ENCODE peak calls at places on chromosome 11, in seven cellular contexts. Y is HFF-Myc; X is left cardiac atrium; J is kidney tubule cell; S is WTC11; C is dorsolateral prefrontal cortex; B is activated T-cell treated with anti-CD3 and anti-CD28 coated beads, Interleukin-2, amount 50 U/mL, for 4 hours. W is an unnamed sample.

GRCh38 chr11:14358729-14359439 is at the start of gene RRAS2:
- DNase-seq in Y (no peak), X (peak), J (peak), S (peak), C (peak), B (peak), W (peak)

GRCh38 chr11:126072821-126073594 is 10.3 kb upstream of the CDON start:
- DNase-seq in Y (no peak), X (no peak), J (peak), S (no peak), C (no peak), B (no peak), W (no peak)

GRCh38 chr11:2451336-2451735 is 6.5 kb downstream of the KCNQ1 start:
- DNase-seq in Y (no peak), X (no peak), J (no peak), S (peak), C (no peak), B (no peak), W (peak)

GRCh38 chr11:85795712-85796487 is 15.0 kb downstream of the SYTL2 start:
- DNase-seq in Y (no peak), X (no peak), J (peak), S (no peak), C (no peak), B (no peak), W (no peak)

GRCh38 chr11:32309541-32310217 is 125.7 kb downstream of the WT1 start:
- DNase-seq in Y (no peak), X (no peak), J (no peak), S (no peak), C (no peak), B (no peak), W (no peak)

GRCh38 chr11:71372693-71373657 is 75.2 kb downstream of the DHCR7 start:
- DNase-seq in Y (no peak), X (no peak), J (peak), S (no peak), C (peak), B (no peak), W (no peak)

GRCh38 chr11:17414317-17414737 is 25.9 kb upstream of the KCNJ11 start:
- DNase-seq in Y (no peak), X (no peak), J (no peak), S (no peak), C (no peak), B (no peak), W (no peak)

GRCh38 chr11:91932151-91932821 is 292.3 kb upstream of the FAT3 start:
- DNase-seq in Y (peak), X (no peak), J (peak), S (no peak), C (no peak), B (no peak), W (no peak)

GRCh38 chr11:9260182-9261146 is 4.7 kb downstream of the DENND5A start:
- DNase-seq in Y (no peak), X (no peak), J (no peak), S (no peak), C (no peak), B (no peak), W (no peak)